ENCODE peak calls at places on chromosomes 4 and X, in four cellular contexts. G, E, R and M are unnamed samples.

GRCh38 chr4:48100248-48100647 is 33.8 kb downstream of the TXK start:
- DNase-seq in R (no peak), E (no peak), G (no peak), M (no peak)

GRCh38 chr4:110058677-110059076 is 139.7 kb downstream of the ELOVL6 start:
- DNase-seq in R (no peak), G (no peak), E (no peak), M (no peak)

GRCh38 chrX:97310373-97310772 is 426.7 kb downstream of the RPA4 start:
- DNase-seq in R (peak; percentile 29), G (no peak), E (no peak), M (peak; percentile 3)

GRCh38 chrX:24294619-24295018 is 19.2 kb downstream of the SUPT20HL2 start:
- DNase-seq in G (no peak), R (peak; percentile 2), E (no peak), M (no peak)

GRCh38 chr4:174218127-174218790 is 65.2 kb downstream of the FBXO8 start:
- DNase-seq in G (no peak), E (no peak), R (no peak), M (no peak)

GRCh38 chr4:137226900-137227299 is 305.4 kb downstream of the PCDH18 start:
- DNase-seq in G (no peak), E (no peak), R (no peak), M (no peak)

GRCh38 chr4:52260507-52261302 is 209.6 kb downstream of the SPATA18 start:
- DNase-seq in R (no peak), G (no peak), E (no peak), M (no peak)

GRCh38 chrX:15744181-15744867 is 6.3 kb downstream of the CA5B start:
- DNase-seq in E (no peak), G (peak; percentile 90), R (no peak), M (no peak)

GRCh38 chrX:67607436-67607835 is 63.6 kb downstream of the AR start:
- DNase-seq in E (no peak), R (no peak), G (no peak), M (no peak)

GRCh38 chr4:176013466-176014247 is 52.0 kb upstream of the WDR17 start:
- DNase-seq in E (peak; percentile 42), R (no peak), G (no peak), M (no peak)

GRCh38 chrX:11929476-11929875 is 171.4 kb downstream of the MSL3 start:
- DNase-seq in R (no peak), G (no peak), E (no peak), M (no peak)
- TF ChIP-seq BRCA1 in R (no peak), G (no peak), E (no peak), M (no peak)

GRCh38 chr4:71231073-71231752 is 107.6 kb upstream of the SLC4A4 start:
- DNase-seq in R (no peak), G (no peak), E (no peak), M (no peak)
- TF ChIP-seq BRCA1 in R (no peak), G (no peak), E (no peak), M (no peak)

DNA sequence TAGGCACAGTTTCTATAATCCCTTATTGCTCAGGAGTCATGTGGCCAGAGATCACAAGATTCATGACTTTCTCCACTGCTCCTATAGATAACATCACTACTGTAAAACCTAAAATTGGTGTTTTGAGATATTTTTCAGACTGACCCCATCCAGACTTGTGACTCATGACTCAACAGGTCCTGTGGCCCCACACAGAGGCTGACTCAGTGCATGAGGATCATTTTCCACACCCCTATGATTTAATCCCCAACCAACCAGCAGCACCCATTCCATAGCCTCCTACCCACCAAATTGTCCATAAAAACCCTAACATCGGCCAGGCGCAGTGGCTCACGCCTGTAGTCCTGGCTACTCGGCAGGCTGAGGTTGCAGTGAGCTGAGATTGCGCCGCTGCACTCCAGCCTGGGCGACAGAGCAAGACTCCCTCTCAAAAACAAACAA is 13.2 kb upstream of the XIAP start:
- DNase-seq in R (no peak), E (no peak), G (no peak), M (no peak)
- TF ChIP-seq BRCA1 in R (no peak), E (no peak), G (no peak), M (no peak)

GRCh38 chrX:114037515-114037914 is 546.4 kb upstream of the HTR2C start:
- DNase-seq in R (no peak), G (no peak), E (no peak), M (no peak)

GRCh38 chrX:114038358-114038757 is 545.5 kb upstream of the HTR2C start:
- DNase-seq in R (no peak), E (no peak), G (no peak), M (peak; percentile 11)
- TF ChIP-seq BRCA1 in R (no peak), E (no peak), G (no peak), M (no peak)

GRCh38 chr4:30716671-30717207 is 3.4 kb upstream of the PCDH7 start:
- DNase-seq in E (no peak), R (no peak), G (no peak), M (no peak)
- TF ChIP-seq BRCA1 in E (no peak), R (no peak), G (no peak), M (no peak)

GRCh38 chr4:38114435-38114834 is 154.2 kb downstream of the PTTG2 start:
- DNase-seq in G (no peak), E (no peak), R (peak; percentile 25), M (no peak)
- TF ChIP-seq BRCA1 in G (no peak), E (no peak), R (no peak), M (no peak)

GRCh38 chrX:22666441-22666840 is 333.3 kb upstream of the DDX53 start:
- DNase-seq in R (no peak), G (peak; percentile 12), E (no peak), M (peak; percentile 24)
- TF ChIP-seq BRCA1 in R (no peak), G (no peak), E (no peak), M (no peak)

GRCh38 chr4:123398803-123399637 is 2.4 kb downstream of the SPRY1 start:
- DNase-seq in G (peak; percentile 75), E (no peak), R (no peak), M (no peak)
- TF ChIP-seq BRCA1 in G (no peak), E (no peak), R (no peak), M (no peak)

GRCh38 chr4:7868430-7868775 is 71.3 kb downstream of the AFAP1 start:
- DNase-seq in E (no peak), G (no peak), R (no peak), M (no peak)

GRCh38 chr4:7871356-7871755 is 68.3 kb downstream of the AFAP1 start:
- DNase-seq in G (no peak), E (no peak), R (no peak), M (no peak)

GRCh38 chr4:7867701-7868429 is 71.8 kb downstream of the AFAP1 start:
- DNase-seq in E (no peak), R (no peak), G (no peak), M (no peak)

GRCh38 chr4:7867191-7867590 is 72.5 kb downstream of the AFAP1 start:
- DNase-seq in R (no peak), G (no peak), E (no peak), M (no peak)

GRCh38 chr4:7868892-7869471 is 70.7 kb downstream of the AFAP1 start:
- DNase-seq in E (no peak), G (no peak), R (no peak), M (no peak)
- TF ChIP-seq BRCA1 in E (no peak), G (no peak), R (no peak), M (no peak)